ENCODE peak calls at places on chromosomes 7 and 10, in seven cellular contexts. I is HCT116, Z is left ventricle myocardium inferior, N is brain microvascular endothelial cell, H is adrenal gland, O is foreskin fibroblast, X is astrocyte of the spinal cord. W is an unnamed sample.

GRCh38 chr7:81919494-81919893 is 149.6 kb upstream of the HGF start:
- DNase-seq in N (no peak), H (no peak), Z (no peak), X (no peak), O (no peak), I (no peak), W (no peak)

GRCh38 chr10:126324826-126325225 is 63.5 kb downstream of the ADAM12 start:
- DNase-seq in Z (no peak), H (no peak), X (no peak), O (no peak), I (no peak), N (no peak), W (no peak)

GRCh38 chr7:16934947-16935742 is 53.4 kb upstream of the AGR3 start:
- DNase-seq in O (peak), Z (no peak), N (no peak), I (peak), H (no peak), X (no peak), W (no peak)

GRCh38 chr10:84214612-84215235 is 10.6 kb downstream of the LRIT2 start:
- DNase-seq in I (peak), O (no peak), X (no peak), N (no peak), Z (no peak), H (no peak), W (no peak)

GRCh38 chr7:2518101-2518500 is 1.5 kb upstream of the LFNG start:
- DNase-seq in I (no peak), N (no peak), H (no peak), Z (no peak), X (no peak), O (no peak), W (no peak)

GRCh38 chr10:73576178-73576889 is 14.8 kb downstream of the USP54 start:
- DNase-seq in Z (no peak), O (peak), N (peak), I (no peak), X (peak), H (peak), W (no peak)

GRCh38 chr10:114825513-114826253 is 4.1 kb downstream of the FHIP2A start:
- DNase-seq in X (peak), I (no peak), N (peak), O (peak), Z (no peak), H (peak), W (no peak)

GRCh38 chr10:8325417-8325980 is 271.0 kb downstream of the GATA3 start:
- DNase-seq in Z (no peak), I (no peak), N (no peak), H (no peak), O (no peak), X (no peak), W (no peak)

GRCh38 chr10:33743429-33743857 is 409.0 kb upstream of the NRP1 start:
- DNase-seq in H (no peak), O (no peak), N (no peak), I (no peak), X (no peak), Z (no peak), W (no peak)

GRCh38 chr10:124586142-124586541 is 124.5 kb downstream of the LHPP start:
- DNase-seq in H (no peak), Z (no peak), N (no peak), X (no peak), I (no peak), O (no peak), W (no peak)

GRCh38 chr10:50614444-50615137 is 9.2 kb downstream of the SGMS1 start:
- DNase-seq in O (no peak), H (no peak), X (no peak), N (no peak), I (peak), Z (no peak), W (no peak)

GRCh38 chr10:113983552-113983951 is 60.1 kb upstream of the ADRB1 start:
- DNase-seq in Z (no peak), O (no peak), I (no peak), N (no peak), X (no peak), H (no peak), W (no peak)

GRCh38 chr7:70340236-70340635 is 742.0 kb downstream of the AUTS2 start:
- DNase-seq in X (no peak), O (no peak), I (no peak), N (no peak), H (no peak), Z (no peak), W (no peak)

GRCh38 chr10:29537799-29538198 is 97.0 kb downstream of the SVIL start:
- DNase-seq in X (no peak), H (no peak), N (no peak), I (no peak), Z (no peak), O (no peak), W (no peak)

GRCh38 chr10:33616921-33617320 is 282.5 kb upstream of the NRP1 start:
- DNase-seq in O (peak), Z (no peak), X (peak), N (no peak), I (no peak), H (no peak), W (no peak)

GRCh38 chr10:93469454-93469853 is 12.7 kb downstream of the MYOF start:
- DNase-seq in Z (peak), I (no peak), O (peak), H (no peak), X (no peak), N (no peak), W (no peak)

GRCh38 chr10:132939957-132940790 is 2.2 kb downstream of the CFAP46 start:
- DNase-seq in Z (no peak), X (peak), N (peak), H (peak), O (peak), I (no peak), W (peak)

GRCh38 chr10:74415440-74415839 is 264.4 kb downstream of the ADK start:
- DNase-seq in H (no peak), I (no peak), X (no peak), Z (no peak), N (no peak), O (no peak), W (no peak)

GRCh38 chr7:85479918-85480658 is 293.2 kb upstream of the SEMA3D start:
- DNase-seq in Z (no peak), H (no peak), O (peak), N (no peak), I (no peak), X (no peak), W (no peak)

GRCh38 chr10:30705086-30705624 is 75.6 kb upstream of the LYZL2 start:
- DNase-seq in I (no peak), O (no peak), H (no peak), X (no peak), Z (no peak), N (no peak), W (no peak)

GRCh38 chr10:117689566-117689965 is 147.0 kb downstream of the EMX2 start:
- DNase-seq in X (no peak), Z (no peak), N (peak), H (no peak), O (peak), I (no peak), W (no peak)

GRCh38 chr10:42801135-42801534 is 18.5 kb downstream of the BMS1 start:
- DNase-seq in H (no peak), Z (no peak), X (no peak), O (peak), I (no peak), N (no peak), W (no peak)

DNA sequence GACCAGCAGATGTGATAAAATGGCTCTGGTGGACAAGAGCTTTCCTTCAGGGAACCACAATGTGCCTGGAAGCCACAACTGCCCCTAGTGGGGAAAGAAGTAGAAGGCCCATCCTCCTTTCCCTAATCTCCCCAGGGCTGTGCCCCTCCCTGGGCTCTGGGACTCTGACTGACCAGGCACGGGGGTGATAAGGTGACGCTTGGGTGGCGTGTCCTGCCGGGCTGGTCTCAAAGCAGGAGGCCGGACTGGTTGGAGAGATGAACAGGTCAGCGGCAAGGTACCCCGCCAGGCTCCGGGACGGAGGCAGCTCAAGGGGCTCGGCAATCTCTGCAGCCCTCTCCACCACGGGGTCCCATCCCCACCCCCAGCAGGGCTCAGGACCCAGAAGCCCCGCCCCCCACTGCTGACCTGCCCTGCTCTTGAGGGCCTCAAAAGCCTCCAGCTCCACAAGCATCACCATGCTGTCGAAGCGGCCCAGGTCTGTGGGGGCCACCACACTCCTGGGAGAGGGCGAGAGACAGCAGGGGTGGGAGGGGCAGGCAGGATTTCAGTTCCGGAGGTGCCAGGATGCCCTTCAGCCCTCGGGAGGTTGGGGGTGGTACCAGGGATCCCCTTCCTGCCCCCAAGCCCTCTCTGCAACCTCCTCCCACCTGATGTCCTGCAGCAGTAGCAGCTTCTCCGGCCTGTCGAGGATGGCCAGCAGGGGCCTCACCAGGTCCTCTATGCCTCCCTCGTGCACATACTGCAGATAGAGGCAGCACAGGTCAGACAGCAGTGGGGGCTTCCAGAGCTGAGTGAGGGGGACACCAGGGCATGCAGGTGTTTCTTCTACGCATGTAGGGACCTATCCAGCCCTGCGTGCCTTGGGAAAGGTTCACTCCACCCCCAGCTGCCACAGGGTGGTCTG is 12.2 kb downstream of the LZTS2 start:
- DNase-seq in Z (no peak), N (no peak), H (no peak), I (no peak), X (no peak), O (peak), W (no peak)
- TF ChIP-seq CTCF in Z (peak), N (peak), H (peak), I (no peak), X (peak), O (peak), W (no peak)

GRCh38 chr10:99843310-99843709 is 60.9 kb downstream of the ABCC2 start:
- DNase-seq in N (no peak), Z (no peak), X (no peak), O (peak), I (no peak), H (no peak), W (no peak)

GRCh38 chr10:99849057-99849456 is 66.6 kb downstream of the ABCC2 start:
- DNase-seq in I (no peak), N (no peak), O (no peak), X (no peak), H (no peak), Z (no peak), W (no peak)

GRCh38 chr10:99849525-99849924 is 67.1 kb downstream of the ABCC2 start:
- DNase-seq in H (no peak), N (no peak), Z (no peak), I (no peak), O (no peak), X (no peak), W (no peak)

GRCh38 chr10:99844433-99844955 is 62.1 kb downstream of the ABCC2 start:
- DNase-seq in I (no peak), N (no peak), H (no peak), Z (no peak), X (no peak), O (no peak), W (no peak)

GRCh38 chr10:99845837-99846382 is 63.5 kb downstream of the ABCC2 start:
- DNase-seq in H (peak), X (peak), I (peak), Z (peak), N (peak), O (peak), W (peak)
- TF ChIP-seq CTCF in H (peak), X (peak), I (peak), Z (peak), N (peak), O (peak), W (peak)

DNA sequence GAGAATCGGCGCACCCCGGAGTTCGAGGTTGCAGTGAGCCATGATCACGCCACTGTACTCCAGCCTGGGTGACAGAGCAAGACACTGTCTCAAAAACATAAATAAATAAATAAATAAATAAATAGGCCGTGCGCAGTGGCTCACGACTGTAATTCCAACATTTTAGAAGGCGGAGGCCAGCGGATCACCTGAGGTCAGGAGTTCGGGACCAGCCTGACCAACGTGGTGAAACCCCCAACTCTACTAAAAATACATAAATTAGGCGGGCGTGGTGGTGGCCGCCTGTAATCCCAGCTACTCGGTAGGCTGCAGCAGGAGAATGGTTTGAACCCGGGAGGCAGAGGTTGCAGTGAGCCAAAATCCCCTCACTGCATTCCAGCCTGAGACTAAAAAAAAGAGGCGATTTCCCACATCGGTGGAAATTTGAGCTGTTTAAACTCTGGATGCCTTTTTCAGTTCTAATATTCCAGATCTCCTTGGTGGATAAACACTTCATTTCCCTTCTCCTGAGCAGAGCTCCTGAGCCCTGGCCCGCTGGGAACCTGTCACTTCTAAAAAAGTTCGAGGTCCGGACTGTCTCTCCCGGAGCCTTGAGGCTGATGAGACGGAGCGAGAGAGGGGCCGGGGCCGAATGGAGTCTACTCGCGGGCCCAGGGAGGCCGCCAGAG is 2.0 kb upstream of the NFKB2 start:
- DNase-seq in O (no peak), N (peak), I (no peak), X (no peak), H (no peak), Z (no peak), W (no peak)
- TF ChIP-seq CTCF in O (peak), N (peak), I (no peak), X (peak), H (no peak), Z (peak), W (no peak)

GRCh38 chr10:110498087-110498981 is 627 bp downstream of the DUSP5 start:
- DNase-seq in X (peak), H (peak), O (peak), I (no peak), N (no peak), Z (peak), W (peak)

GRCh38 chr10:110500515-110500905 is 2.8 kb downstream of the DUSP5 start:
- DNase-seq in X (peak), O (peak), Z (no peak), H (no peak), I (no peak), N (peak), W (no peak)

GRCh38 chr10:110497438-110498086 is at the start of gene DUSP5:
- DNase-seq in N (peak), O (peak), I (peak), X (peak), H (peak), Z (peak), W (peak)

GRCh38 chr10:110499796-110500514 is 2.2 kb downstream of the DUSP5 start:
- DNase-seq in O (no peak), I (no peak), H (no peak), N (no peak), X (no peak), Z (no peak), W (no peak)

DNA sequence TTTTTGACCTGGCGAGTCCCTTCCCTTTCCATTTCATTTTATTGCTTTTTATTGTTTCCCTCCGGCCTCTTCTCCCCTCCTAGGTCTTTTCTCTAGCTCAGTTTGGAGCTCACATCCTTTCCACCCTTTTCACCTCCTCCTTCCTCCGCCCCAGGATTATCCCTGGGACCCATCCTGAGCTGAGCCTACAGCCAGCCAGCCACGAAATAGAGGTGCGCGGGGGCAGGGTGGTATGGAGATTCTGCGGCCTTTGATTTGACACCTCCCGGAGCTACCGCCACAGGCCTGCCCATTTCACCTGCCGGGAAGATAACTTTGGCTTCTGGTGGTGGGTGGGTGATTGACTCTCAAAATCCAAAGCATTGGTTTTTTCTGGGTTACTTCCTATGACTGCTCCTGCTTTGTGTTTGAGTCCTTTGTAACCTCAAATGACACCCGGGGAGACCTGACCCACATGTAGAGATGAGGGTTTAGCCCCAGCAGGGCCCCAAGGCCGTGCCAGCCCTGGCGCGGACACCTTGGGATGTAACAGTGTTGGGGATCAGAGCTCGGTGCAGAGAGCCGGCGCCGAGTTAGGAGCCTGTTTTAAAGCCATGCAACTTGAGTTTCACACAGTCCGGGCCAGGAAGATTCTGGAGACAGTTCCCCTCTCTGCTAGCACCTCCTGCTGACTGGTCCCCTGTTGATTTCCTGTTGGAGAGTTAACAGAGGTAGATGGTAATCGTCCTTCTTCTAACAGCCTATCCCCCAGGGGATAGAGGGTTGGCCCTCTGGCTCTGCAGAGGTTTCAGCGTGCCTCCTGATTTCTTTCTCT is 1.5 kb downstream of the DUSP5 start:
- DNase-seq in X (peak), H (peak), N (no peak), O (peak), Z (no peak), I (no peak), W (no peak)
- TF ChIP-seq CTCF in X (peak), H (no peak), N (peak), O (peak), Z (no peak), I (no peak), W (no peak)

GRCh38 chr10:90587561-90587960 is 270.3 kb downstream of the HTR7 start:
- DNase-seq in H (no peak), N (no peak), I (no peak), Z (no peak), X (no peak), O (no peak), W (no peak)
- TF ChIP-seq CTCF in H (no peak), N (no peak), I (no peak), Z (no peak), X (no peak), O (no peak), W (no peak)

GRCh38 chr7:140923358-140924006 is 1.2 kb downstream of the BRAF start:
- DNase-seq in Z (no peak), H (no peak), X (peak), I (no peak), N (peak), O (peak), W (no peak)

GRCh38 chr7:140924821-140925421 is at the start of gene BRAF:
- DNase-seq in N (peak), X (peak), H (peak), I (peak), O (peak), Z (peak), W (peak)

GRCh38 chr7:140926021-140926812 is 1.5 kb upstream of the BRAF start:
- DNase-seq in I (no peak), N (no peak), X (no peak), O (no peak), H (peak), Z (no peak), W (no peak)

GRCh38 chr7:140922741-140923345 is 1.9 kb downstream of the BRAF start:
- DNase-seq in I (no peak), H (no peak), Z (no peak), N (no peak), X (no peak), O (no peak), W (no peak)

GRCh38 chr7:140924019-140924820 is 509 bp downstream of the BRAF start:
- DNase-seq in O (peak), H (peak), Z (peak), N (peak), I (peak), X (peak), W (peak)
- TF ChIP-seq CTCF in O (peak), H (peak), Z (peak), N (peak), I (no peak), X (peak), W (peak)

DNA sequence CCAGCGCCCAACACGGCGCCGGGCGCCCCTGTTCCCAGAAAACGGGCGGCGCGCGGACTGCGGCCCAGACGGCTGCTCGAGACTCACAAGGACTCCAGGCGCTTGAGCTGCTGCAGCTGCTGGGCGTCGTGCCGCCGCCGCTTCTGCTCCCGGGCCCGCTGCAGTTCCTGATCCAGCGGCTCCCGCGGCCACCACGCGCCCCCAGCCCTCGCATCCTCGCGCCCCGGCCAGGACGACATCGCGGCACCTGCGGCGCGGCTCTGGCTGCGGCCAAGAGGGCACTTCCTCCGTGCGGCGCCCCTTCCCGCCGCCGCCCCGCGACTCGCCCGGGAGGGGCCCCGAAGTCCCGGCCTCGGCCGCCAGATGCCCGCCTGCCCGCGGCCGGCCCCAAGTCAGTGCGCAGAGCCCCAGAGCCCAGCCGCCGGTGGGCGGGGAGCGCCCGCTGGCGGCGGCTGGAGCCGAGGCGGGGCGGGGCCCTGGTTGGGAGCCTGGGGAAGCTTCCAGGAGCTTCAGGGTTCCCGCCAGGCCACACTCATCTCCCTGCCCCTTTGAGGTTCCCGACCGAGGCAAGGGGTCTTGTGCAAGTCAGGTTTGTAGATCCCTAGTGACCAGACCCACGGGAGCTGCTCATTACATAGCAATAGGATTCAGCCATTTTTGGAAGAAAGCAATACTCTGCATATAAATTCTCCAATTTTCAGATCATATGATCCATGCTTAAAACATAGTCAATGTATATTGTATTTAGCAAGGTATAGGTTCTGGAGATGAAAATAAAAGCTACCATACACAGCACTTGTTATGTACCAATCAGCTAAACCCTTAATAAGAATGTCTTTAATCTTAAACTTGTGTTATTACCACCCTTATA is 14.2 kb upstream of the FKBP9 start:
- DNase-seq in Z (peak), X (peak), O (peak), H (peak), I (peak), N (peak), W (peak)
- TF ChIP-seq CTCF in Z (peak), X (peak), O (peak), H (peak), I (peak), N (peak), W (no peak)

GRCh38 chr10:6191147-6191546 is 11.6 kb upstream of the PFKFB3 start:
- DNase-seq in O (no peak), I (no peak), N (no peak), Z (no peak), H (no peak), X (no peak), W (no peak)
- TF ChIP-seq CTCF in O (no peak), I (no peak), N (no peak), Z (no peak), H (no peak), X (no peak), W (no peak)

W was measured in mesothelial cell of epicardium.